ENCODE peak calls at places on chromosomes 13 and 19, in four cellular contexts. One of them, this sample, is unnamed.

GRCh38 chr13:44573790-44574465 is 2.2 kb downstream of the TSC22D1 start:
- DNase-seq in cardiac fibroblast: peak; percentile 66
- DNase-seq in EH: peak; percentile 76
- DNase-seq in naive B cell: no peak
- DNase-seq in this sample: no peak

GRCh38 chr13:101700598-101700997 is 248.1 kb downstream of the ITGBL1 start:
- DNase-seq in cardiac fibroblast: peak; percentile 48
- DNase-seq in EH: peak; percentile 67
- DNase-seq in naive B cell: no peak
- DNase-seq in this sample: peak; percentile 28

GRCh38 chr13:40438999-40439797 is 227.2 kb downstream of the FOXO1 start:
- DNase-seq in cardiac fibroblast: peak; percentile 68
- DNase-seq in EH: peak; percentile 26
- DNase-seq in naive B cell: no peak
- DNase-seq in this sample: no peak

GRCh38 chr13:43119206-43119605 is 95.8 kb downstream of the DNAJC15 start:
- DNase-seq in cardiac fibroblast: no peak
- DNase-seq in EH: no peak
- DNase-seq in naive B cell: no peak
- DNase-seq in this sample: no peak

GRCh38 chr13:30615851-30616311 is 1.8 kb upstream of the USPL1 start:
- DNase-seq in cardiac fibroblast: peak; percentile 62
- DNase-seq in EH: peak; percentile 43
- DNase-seq in naive B cell: peak; percentile 31
- DNase-seq in this sample: no peak

GRCh38 chr19:39401549-39402416 is 4.9 kb upstream of the ZFP36 start:
- DNase-seq in cardiac fibroblast: peak; percentile 79
- DNase-seq in EH: peak; percentile 65
- DNase-seq in naive B cell: peak; percentile 72
- DNase-seq in this sample: no peak

GRCh38 chr13:84870190-84870589 is 929.0 kb downstream of the SLITRK6 start:
- DNase-seq in cardiac fibroblast: no peak
- DNase-seq in EH: peak; percentile 2
- DNase-seq in naive B cell: no peak
- DNase-seq in this sample: no peak

GRCh38 chr13:48655291-48655690 is 1.6 kb downstream of the CYSLTR2 start:
- DNase-seq in cardiac fibroblast: no peak
- DNase-seq in EH: no peak
- DNase-seq in naive B cell: no peak
- DNase-seq in this sample: no peak

GRCh38 chr13:111337741-111338140 is 17.3 kb downstream of the TEX29 start:
- DNase-seq in cardiac fibroblast: peak; percentile 13
- DNase-seq in EH: no peak
- DNase-seq in naive B cell: no peak
- DNase-seq in this sample: no peak

GRCh38 chr19:41434450-41434849 is 5.3 kb downstream of the DMAC2 start:
- DNase-seq in cardiac fibroblast: no peak
- DNase-seq in EH: no peak
- DNase-seq in naive B cell: no peak
- DNase-seq in this sample: no peak

GRCh38 chr19:44741258-44741731 is 7.2 kb upstream of the BCL3 start:
- DNase-seq in cardiac fibroblast: peak; percentile 51
- DNase-seq in EH: no peak
- DNase-seq in naive B cell: no peak
- DNase-seq in this sample: no peak

GRCh38 chr13:44172411-44172810 is 201.2 kb upstream of the SERP2 start:
- DNase-seq in cardiac fibroblast: no peak
- DNase-seq in EH: peak; percentile 54
- DNase-seq in naive B cell: no peak
- DNase-seq in this sample: no peak

GRCh38 chr13:112181336-112182051 is 114.5 kb downstream of the SOX1 start:
- DNase-seq in cardiac fibroblast: no peak
- DNase-seq in EH: no peak
- DNase-seq in naive B cell: no peak
- DNase-seq in this sample: no peak

GRCh38 chr13:58960909-58961308 is 1202.8 kb downstream of the DIAPH3 start:
- DNase-seq in cardiac fibroblast: peak; percentile 5
- DNase-seq in EH: no peak
- DNase-seq in naive B cell: no peak
- DNase-seq in this sample: no peak

GRCh38 chr13:45928196-45928595 is 76.6 kb upstream of the SIAH3 start:
- DNase-seq in cardiac fibroblast: no peak
- DNase-seq in EH: no peak
- DNase-seq in naive B cell: no peak
- DNase-seq in this sample: no peak

GRCh38 chr19:38247734-38248268 is 8.4 kb downstream of the PPP1R14A start:
- DNase-seq in cardiac fibroblast: peak; percentile 76
- DNase-seq in EH: peak; percentile 44
- DNase-seq in naive B cell: no peak
- DNase-seq in this sample: no peak

GRCh38 chr19:4598712-4599111 is 39.2 kb upstream of the SEMA6B start:
- DNase-seq in cardiac fibroblast: no peak
- DNase-seq in EH: no peak
- DNase-seq in naive B cell: no peak
- DNase-seq in this sample: no peak

GRCh38 chr13:75299913-75300862 is 181.8 kb downstream of the TBC1D4 start:
- DNase-seq in cardiac fibroblast: peak; percentile 39
- DNase-seq in EH: peak; percentile 58
- DNase-seq in naive B cell: no peak
- DNase-seq in this sample: no peak

GRCh38 chr19:48795855-48796142 is 15.0 kb downstream of the BCAT2 start:
- DNase-seq in cardiac fibroblast: no peak
- DNase-seq in EH: no peak
- DNase-seq in naive B cell: no peak
- DNase-seq in this sample: no peak

GRCh38 chr19:17835182-17836006 is 12.4 kb downstream of the JAK3 start:
- DNase-seq in cardiac fibroblast: peak; percentile 67
- DNase-seq in EH: peak; percentile 14
- DNase-seq in naive B cell: no peak
- DNase-seq in this sample: no peak

GRCh38 chr19:1861599-1862031 is 1.8 kb downstream of the KLF16 start:
- DNase-seq in cardiac fibroblast: no peak
- DNase-seq in EH: peak; percentile 40
- DNase-seq in naive B cell: no peak
- DNase-seq in this sample: no peak

GRCh38 chr19:38705197-38706019 is 38.9 kb downstream of the CAPN12 start:
- DNase-seq in cardiac fibroblast: no peak
- DNase-seq in EH: no peak
- DNase-seq in naive B cell: no peak
- DNase-seq in this sample: no peak

GRCh38 chr13:109517516-109517915 is 268.9 kb downstream of the IRS2 start:
- DNase-seq in cardiac fibroblast: no peak
- DNase-seq in EH: no peak
- DNase-seq in naive B cell: no peak
- DNase-seq in this sample: no peak

GRCh38 chr13:25951831-25952230 is 100.0 kb downstream of the SHISA2 start:
- DNase-seq in cardiac fibroblast: no peak
- DNase-seq in EH: no peak
- DNase-seq in naive B cell: no peak
- DNase-seq in this sample: no peak

GRCh38 chr19:4057913-4058695 is 8.6 kb downstream of the ZBTB7A start:
- DNase-seq in cardiac fibroblast: peak; percentile 92
- DNase-seq in EH: peak; percentile 92
- DNase-seq in naive B cell: no peak
- DNase-seq in this sample: no peak

GRCh38 chr13:98022210-98022609 is 68.7 kb downstream of the IPO5 start:
- DNase-seq in cardiac fibroblast: peak; percentile 58
- DNase-seq in EH: peak; percentile 97
- DNase-seq in naive B cell: no peak
- DNase-seq in this sample: no peak

GRCh38 chr19:676343-677105 is at the start of gene FSTL3:
- DNase-seq in cardiac fibroblast: peak; percentile 47
- DNase-seq in EH: peak; percentile 49
- DNase-seq in naive B cell: no peak
- DNase-seq in this sample: no peak

GRCh38 chr13:59691501-59692066 is 472.1 kb downstream of the DIAPH3 start:
- DNase-seq in cardiac fibroblast: no peak
- DNase-seq in EH: peak; percentile 28
- DNase-seq in naive B cell: no peak
- DNase-seq in this sample: no peak

GRCh38 chr13:51444922-51445321 is 7.9 kb downstream of the INTS6 start:
- DNase-seq in cardiac fibroblast: peak; percentile 78
- DNase-seq in EH: peak; percentile 61
- DNase-seq in naive B cell: no peak
- DNase-seq in this sample: no peak

GRCh38 chr19:18340990-18341868 is 831 bp downstream of the PGPEP1 start:
- DNase-seq in cardiac fibroblast: no peak
- DNase-seq in EH: peak; percentile 71
- DNase-seq in naive B cell: peak; percentile 46
- DNase-seq in this sample: no peak

GRCh38 chr19:47494729-47495128 is 10.7 kb upstream of the KPTN start:
- DNase-seq in cardiac fibroblast: no peak
- DNase-seq in EH: no peak
- DNase-seq in naive B cell: no peak
- DNase-seq in this sample: no peak

GRCh38 chr13:34019870-34020269 is 201.9 kb downstream of the RFC3 start:
- DNase-seq in cardiac fibroblast: no peak
- DNase-seq in EH: peak; percentile 32
- DNase-seq in naive B cell: no peak
- DNase-seq in this sample: no peak

GRCh38 chr19:14073232-14073924 is 792 bp downstream of the MISP3 start:
- DNase-seq in cardiac fibroblast: peak; percentile 79
- DNase-seq in EH: peak; percentile 76
- DNase-seq in naive B cell: peak; percentile 82
- DNase-seq in this sample: peak; percentile 47

GRCh38 chr13:30654430-30654829 is 36.7 kb downstream of the USPL1 start:
- DNase-seq in cardiac fibroblast: no peak
- DNase-seq in EH: no peak
- DNase-seq in naive B cell: no peak
- DNase-seq in this sample: no peak

GRCh38 chr13:98416408-98416807 is 160.5 kb downstream of the STK24 start:
- DNase-seq in cardiac fibroblast: no peak
- DNase-seq in EH: no peak
- DNase-seq in naive B cell: no peak
- DNase-seq in this sample: peak; percentile 100